ENCODE peak calls at places on chromosomes 4 and X, in five cellular contexts. Q, K, J, A and M are unnamed samples.

GRCh38 chrX:19034025-19034424 is 50.1 kb upstream of the PHKA2 start:
- DNase-seq in Q (no peak), K (no peak), J (no peak), A (no peak), M (no peak)

GRCh38 chr4:52914051-52914605 is 52.0 kb downstream of the RASL11B start:
- DNase-seq in Q (no peak), K (peak), J (no peak), A (no peak), M (no peak)

GRCh38 chr4:84971319-84971932 is 4.9 kb upstream of the WDFY3 start:
- DNase-seq in Q (no peak), K (peak), J (no peak), A (no peak), M (no peak)

GRCh38 chr4:127708985-127709384 is 21.2 kb upstream of the SLC25A31 start:
- DNase-seq in Q (peak), K (peak), J (no peak), A (no peak), M (peak)

GRCh38 chr4:174600391-174600790 is 78.1 kb upstream of the HPGD start:
- DNase-seq in Q (no peak), K (no peak), J (no peak), A (no peak), M (no peak)

GRCh38 chrX:23694606-23695005 is 27.3 kb downstream of the PRDX4 start:
- DNase-seq in Q (peak), K (peak), J (peak), A (peak), M (no peak)

GRCh38 chr4:152102184-152103000 is 341.6 kb upstream of the GATB start:
- DNase-seq in Q (no peak), K (peak), J (no peak), A (no peak), M (no peak)

GRCh38 chr4:185504098-185505047 is 30.9 kb downstream of the PDLIM3 start:
- DNase-seq in Q (peak), K (peak), J (peak), A (peak), M (no peak)

GRCh38 chrX:104343408-104344129 is 88.8 kb upstream of the ESX1 start:
- DNase-seq in Q (no peak), K (peak), J (peak), A (peak), M (peak)

GRCh38 chr4:26372525-26373172 is 51.8 kb downstream of the RBPJ start:
- DNase-seq in Q (peak), K (peak), J (no peak), A (peak), M (no peak)

GRCh38 chr4:38802561-38803355 is 1.8 kb downstream of the TLR1 start:
- DNase-seq in Q (no peak), K (no peak), J (no peak), A (no peak), M (no peak)

GRCh38 chr4:142817442-142817841 is 28.7 kb downstream of the INPP4B start:
- DNase-seq in Q (no peak), K (peak), J (no peak), A (peak), M (peak)

GRCh38 chr4:158327525-158327924 is 117.2 kb downstream of the TMEM144 start:
- DNase-seq in Q (no peak), K (no peak), J (no peak), A (no peak), M (no peak)

GRCh38 chr4:25981749-25982148 is 67.7 kb downstream of the SMIM20 start:
- DNase-seq in Q (no peak), K (no peak), J (no peak), A (no peak), M (no peak)

GRCh38 chr4:17447675-17448298 is 64.1 kb downstream of the QDPR start:
- DNase-seq in Q (peak), K (peak), J (no peak), A (peak), M (peak)

GRCh38 chr4:134365852-134366251 is 164.3 kb upstream of the PABPC4L start:
- DNase-seq in Q (no peak), K (peak), J (no peak), A (no peak), M (no peak)

GRCh38 chrX:74931214-74931613 is 6.0 kb upstream of the NEXMIF start:
- DNase-seq in Q (no peak), K (no peak), J (no peak), A (no peak), M (no peak)

GRCh38 chr4:185424905-185425599 is 712 bp downstream of the UFSP2 start:
- DNase-seq in Q (peak), K (peak), J (no peak), A (no peak), M (peak)

GRCh38 chr4:19983072-19983471 is 268.6 kb upstream of the SLIT2 start:
- DNase-seq in Q (no peak), K (peak), J (no peak), A (no peak), M (no peak)
- TF ChIP-seq POLR2A in Q (no peak), K (no peak), J (no peak), A (no peak), M (no peak)

GRCh38 chrX:1535241-1536041 is 1.5 kb downstream of the P2RY8 start:
- DNase-seq in Q (no peak), K (no peak), J (no peak), A (peak), M (no peak)

GRCh38 chrX:1534321-1535168 is 2.4 kb downstream of the P2RY8 start:
- DNase-seq in Q (no peak), K (no peak), J (no peak), A (no peak), M (no peak)

GRCh38 chrX:1533083-1533482 is 3.9 kb downstream of the P2RY8 start:
- DNase-seq in Q (no peak), K (no peak), J (no peak), A (no peak), M (no peak)

GRCh38 chrX:1536712-1537030 is 314 bp downstream of the P2RY8 start:
- DNase-seq in Q (no peak), K (no peak), J (no peak), A (no peak), M (no peak)

GRCh38 chrX:1537031-1537715 is at the start of gene P2RY8:
- DNase-seq in Q (peak), K (no peak), J (peak), A (peak), M (no peak)
- TF ChIP-seq POLR2A in Q (no peak), K (no peak), J (no peak), A (no peak), M (no peak)

GRCh38 chr4:6705638-6706037 is 4.0 kb downstream of the MRFAP1L1 start:
- DNase-seq in Q (no peak), K (no peak), J (no peak), A (no peak), M (no peak)

GRCh38 chr4:6709230-6710114 is at the start of gene MRFAP1L1:
- DNase-seq in Q (peak), K (peak), J (peak), A (peak), M (peak)

GRCh38 chr4:6706173-6706572 is 3.5 kb downstream of the MRFAP1L1 start:
- DNase-seq in Q (no peak), K (no peak), J (no peak), A (no peak), M (no peak)

GRCh38 chr4:6714954-6715353 is 1.0 kb upstream of the BLOC1S4 start:
- DNase-seq in Q (no peak), K (no peak), J (no peak), A (no peak), M (no peak)

GRCh38 chr4:6710282-6710681 is 617 bp upstream of the MRFAP1L1 start:
- DNase-seq in Q (no peak), K (no peak), J (no peak), A (no peak), M (no peak)
- TF ChIP-seq POLR2A in Q (no peak), K (no peak), J (no peak), A (no peak), M (no peak)

GRCh38 chrX:153599192-153600031 is 473 bp upstream of the CCNQ start:
- DNase-seq in Q (peak), K (peak), J (peak), A (peak), M (peak)
- TF ChIP-seq POLR2A in Q (no peak), K (no peak), J (no peak), A (no peak), M (peak)

GRCh38 chr4:113762851-113763172 is 1.3 kb upstream of the CAMK2D start:
- DNase-seq in Q (no peak), K (no peak), J (no peak), A (peak), M (no peak)

GRCh38 chr4:113761682-113762060 is at the start of gene CAMK2D:
- DNase-seq in Q (peak), K (peak), J (peak), A (peak), M (peak)

GRCh38 chr4:113760852-113761681 is 471 bp downstream of the CAMK2D start:
- DNase-seq in Q (peak), K (peak), J (peak), A (peak), M (peak)

GRCh38 chr4:113760094-113760851 is 1.3 kb downstream of the CAMK2D start:
- DNase-seq in Q (peak), K (peak), J (peak), A (peak), M (peak)

GRCh38 chr4:113762061-113762850 is 718 bp upstream of the CAMK2D start:
- DNase-seq in Q (peak), K (peak), J (peak), A (peak), M (peak)
- TF ChIP-seq POLR2A in Q (peak), K (peak), J (peak), A (peak), M (peak)

GRCh38 chrX:71301195-71301924 is at the start of gene ITGB1BP2:
- DNase-seq in Q (peak), K (peak), J (peak), A (no peak), M (no peak)
- TF ChIP-seq POLR2A in Q (no peak), K (no peak), J (no peak), A (no peak), M (no peak)

GRCh38 chrX:66016905-66017658 is 22.8 kb downstream of the VSIG4 start:
- DNase-seq in Q (no peak), K (no peak), J (no peak), A (no peak), M (no peak)
- TF ChIP-seq POLR2A in Q (no peak), K (no peak), J (no peak), A (no peak), M (no peak)

DNA sequence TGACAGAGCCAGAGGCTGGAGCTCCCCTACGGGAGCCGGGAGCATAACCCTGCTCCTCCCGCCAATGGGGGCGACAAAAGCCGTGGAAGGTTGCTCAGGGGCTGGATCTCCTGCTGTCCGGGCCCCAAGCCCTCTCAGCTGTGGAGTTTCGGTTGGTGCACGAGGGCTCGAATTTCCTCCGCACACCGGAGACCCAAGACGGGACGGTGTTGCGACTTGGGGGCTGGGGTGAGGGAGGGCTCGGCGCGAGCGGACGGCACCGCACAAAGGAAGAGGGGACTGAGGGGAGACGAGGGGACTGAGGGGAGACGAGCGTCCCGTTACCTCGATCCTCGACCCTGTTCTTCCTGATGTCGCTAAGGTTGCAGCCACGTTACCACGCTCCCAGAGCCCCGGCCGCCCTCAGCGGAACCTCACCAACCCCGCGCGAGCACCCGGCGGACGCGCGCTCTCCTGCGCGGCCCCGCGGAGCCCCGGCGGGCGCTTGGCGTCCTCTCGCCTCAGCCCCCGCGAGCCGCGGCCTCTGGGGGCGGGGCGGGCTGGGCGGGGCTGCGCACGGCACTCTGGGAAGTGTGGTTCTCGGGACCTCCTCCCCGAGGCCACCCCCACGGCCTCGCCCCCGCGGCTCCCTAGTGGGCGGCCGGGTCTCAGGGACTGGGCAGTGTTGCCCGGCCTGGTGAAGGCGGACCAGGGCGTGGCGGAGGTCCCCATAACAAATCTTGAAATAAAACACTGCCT is at the start of gene KLHL8:
- DNase-seq in Q (peak), K (peak), J (peak), A (peak), M (peak)
- TF ChIP-seq POLR2A in Q (no peak), K (peak), J (peak), A (peak), M (peak)

DNA sequence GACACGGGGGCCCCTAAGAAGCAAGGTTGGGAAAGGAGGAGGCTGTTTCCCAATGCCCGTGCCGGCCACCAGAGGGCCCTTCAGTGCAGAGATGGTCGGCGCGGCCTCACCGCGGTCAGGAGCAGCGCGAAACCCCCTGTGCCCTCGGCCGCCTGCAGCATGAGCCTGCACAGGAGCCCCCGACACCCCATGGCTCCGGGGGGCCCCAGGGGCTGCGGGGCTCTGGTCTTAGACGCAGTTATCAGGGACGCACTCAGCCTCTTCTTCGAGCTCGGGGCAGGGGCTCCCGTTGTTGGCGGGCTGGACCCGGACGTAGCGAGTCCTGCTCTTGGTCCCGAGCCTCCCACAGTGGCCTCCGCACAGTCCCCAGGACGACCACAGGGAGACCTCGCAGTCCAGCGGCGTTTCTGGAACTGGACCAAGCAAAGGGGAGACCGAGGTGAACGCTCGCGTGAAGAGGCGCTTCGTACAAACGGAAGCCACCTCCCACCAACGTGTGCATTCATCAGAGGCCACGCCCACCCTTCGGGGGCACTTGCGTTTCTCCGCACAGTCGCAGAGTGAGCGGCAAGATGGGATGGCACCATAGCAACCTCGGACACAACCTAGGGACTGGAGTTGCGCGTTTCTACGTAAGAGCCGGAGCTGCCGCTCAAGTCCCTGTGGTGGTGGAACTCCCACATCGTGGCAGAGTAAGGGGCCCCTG is 5.0 kb downstream of the SPON2 start:
- DNase-seq in Q (peak), K (peak), J (peak), A (peak), M (peak)
- TF ChIP-seq POLR2A in Q (no peak), K (no peak), J (no peak), A (peak), M (peak)

GRCh38 chrX:53683556-53684414 is 2.7 kb downstream of the HUWE1 start:
- DNase-seq in Q (peak), K (peak), J (peak), A (peak), M (peak)

GRCh38 chrX:53685711-53686110 is 808 bp downstream of the HUWE1 start:
- DNase-seq in Q (no peak), K (peak), J (no peak), A (no peak), M (no peak)

GRCh38 chrX:53684415-53685192 is 1.9 kb downstream of the HUWE1 start:
- DNase-seq in Q (no peak), K (no peak), J (no peak), A (no peak), M (no peak)

GRCh38 chrX:53681661-53682060 is 4.9 kb downstream of the HUWE1 start:
- DNase-seq in Q (no peak), K (peak), J (no peak), A (no peak), M (no peak)

DNA sequence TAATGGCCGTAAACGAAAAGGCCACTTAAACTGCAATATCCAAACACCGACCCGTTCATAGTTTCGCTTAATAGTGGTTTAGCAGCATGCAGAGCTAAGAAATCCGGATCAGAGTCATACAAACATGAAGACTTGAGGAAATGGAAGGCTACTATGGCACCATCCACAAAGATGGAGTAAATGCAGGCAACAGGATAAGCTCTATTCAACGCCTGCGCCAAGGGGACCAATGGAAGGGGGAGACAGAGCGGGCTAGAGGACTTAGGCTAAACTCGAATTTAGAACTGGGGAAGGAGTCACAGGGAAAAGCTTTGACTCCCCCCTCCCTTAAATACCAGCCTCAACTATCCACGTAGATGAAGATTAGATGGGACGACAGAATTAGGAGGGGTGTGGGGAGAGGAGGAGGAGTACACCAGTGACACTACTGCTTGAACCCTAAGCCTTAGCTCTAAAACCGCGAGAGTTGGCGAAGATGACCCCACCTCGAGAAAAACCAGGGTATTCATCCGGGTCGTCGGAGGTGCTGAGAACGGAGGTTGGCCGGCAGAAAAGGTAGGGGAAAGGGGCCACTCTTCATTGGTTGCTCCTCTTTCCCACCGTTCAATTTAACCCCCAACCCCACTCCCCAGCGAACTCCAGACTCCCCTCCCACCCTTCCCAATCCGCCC is 3.5 kb downstream of the HUWE1 start:
- DNase-seq in Q (peak), K (peak), J (no peak), A (peak), M (no peak)
- TF ChIP-seq POLR2A in Q (no peak), K (no peak), J (no peak), A (no peak), M (no peak)